ENCODE peak calls at places on chromosomes 5 and 9, in seven cellular contexts. One of them, this sample, is unnamed.

GRCh38 chr5:149338364-149338763 is 6.9 kb upstream of the GRPEL2 start:
- DNase-seq in PC-3: peak; percentile 82
- DNase-seq in endothelial cell of umbilical vein: no peak
- DNase-seq in PC-9: peak; percentile 40
- DNase-seq in HepG2: peak; percentile 26
- DNase-seq in K562: no peak
- DNase-seq in GM23338: no peak
- DNase-seq in this sample: no peak

GRCh38 chr5:6236858-6237481 is 141.4 kb downstream of the MED10 start:
- DNase-seq in PC-3: peak; percentile 50
- DNase-seq in endothelial cell of umbilical vein: no peak
- DNase-seq in PC-9: peak; percentile 51
- DNase-seq in HepG2: no peak
- DNase-seq in K562: no peak
- DNase-seq in GM23338: no peak
- DNase-seq in this sample: no peak

GRCh38 chr5:89012361-89012760 is 129.4 kb upstream of the MEF2C start:
- DNase-seq in PC-3: no peak
- DNase-seq in endothelial cell of umbilical vein: no peak
- DNase-seq in PC-9: no peak
- DNase-seq in HepG2: no peak
- DNase-seq in K562: no peak
- DNase-seq in GM23338: peak; percentile 18
- DNase-seq in this sample: no peak

GRCh38 chr5:76642390-76643040 is 19.3 kb upstream of the F2RL2 start:
- DNase-seq in PC-3: no peak
- DNase-seq in endothelial cell of umbilical vein: peak; percentile 82
- DNase-seq in PC-9: no peak
- DNase-seq in HepG2: no peak
- DNase-seq in K562: no peak
- DNase-seq in GM23338: no peak
- DNase-seq in this sample: no peak

GRCh38 chr5:123089572-123089970 is 530 bp downstream of the PRDM6 start:
- DNase-seq in PC-3: no peak
- DNase-seq in endothelial cell of umbilical vein: peak; percentile 16
- DNase-seq in PC-9: no peak
- DNase-seq in HepG2: peak; percentile 12
- DNase-seq in K562: no peak
- DNase-seq in GM23338: peak; percentile 73
- DNase-seq in this sample: no peak

GRCh38 chr9:136100700-136101614 is 5.9 kb upstream of the NACC2 start:
- DNase-seq in PC-3: peak; percentile 23
- DNase-seq in endothelial cell of umbilical vein: no peak
- DNase-seq in PC-9: no peak
- DNase-seq in HepG2: no peak
- DNase-seq in K562: peak; percentile 70
- DNase-seq in GM23338: peak; percentile 80
- DNase-seq in this sample: no peak

GRCh38 chr9:127567119-127567897 is 44.8 kb upstream of the STXBP1 start:
- DNase-seq in PC-3: peak; percentile 46
- DNase-seq in endothelial cell of umbilical vein: no peak
- DNase-seq in PC-9: peak; percentile 61
- DNase-seq in HepG2: no peak
- DNase-seq in K562: peak; percentile 67
- DNase-seq in GM23338: no peak
- DNase-seq in this sample: no peak

GRCh38 chr9:6440405-6440804 is 27.4 kb downstream of the UHRF2 start:
- DNase-seq in PC-3: no peak
- DNase-seq in endothelial cell of umbilical vein: no peak
- DNase-seq in PC-9: no peak
- DNase-seq in HepG2: no peak
- DNase-seq in K562: no peak
- DNase-seq in GM23338: no peak
- DNase-seq in this sample: no peak

GRCh38 chr5:8386889-8387288 is 517.9 kb downstream of the MTRR start:
- DNase-seq in PC-3: peak; percentile 93
- DNase-seq in endothelial cell of umbilical vein: no peak
- DNase-seq in PC-9: peak; percentile 26
- DNase-seq in HepG2: no peak
- DNase-seq in K562: no peak
- DNase-seq in GM23338: no peak
- DNase-seq in this sample: no peak

GRCh38 chr5:175657593-175658271 is at the start of gene HRH2:
- DNase-seq in PC-3: no peak
- DNase-seq in endothelial cell of umbilical vein: no peak
- DNase-seq in PC-9: no peak
- DNase-seq in HepG2: no peak
- DNase-seq in K562: no peak
- DNase-seq in GM23338: peak; percentile 78
- DNase-seq in this sample: no peak

DNA sequence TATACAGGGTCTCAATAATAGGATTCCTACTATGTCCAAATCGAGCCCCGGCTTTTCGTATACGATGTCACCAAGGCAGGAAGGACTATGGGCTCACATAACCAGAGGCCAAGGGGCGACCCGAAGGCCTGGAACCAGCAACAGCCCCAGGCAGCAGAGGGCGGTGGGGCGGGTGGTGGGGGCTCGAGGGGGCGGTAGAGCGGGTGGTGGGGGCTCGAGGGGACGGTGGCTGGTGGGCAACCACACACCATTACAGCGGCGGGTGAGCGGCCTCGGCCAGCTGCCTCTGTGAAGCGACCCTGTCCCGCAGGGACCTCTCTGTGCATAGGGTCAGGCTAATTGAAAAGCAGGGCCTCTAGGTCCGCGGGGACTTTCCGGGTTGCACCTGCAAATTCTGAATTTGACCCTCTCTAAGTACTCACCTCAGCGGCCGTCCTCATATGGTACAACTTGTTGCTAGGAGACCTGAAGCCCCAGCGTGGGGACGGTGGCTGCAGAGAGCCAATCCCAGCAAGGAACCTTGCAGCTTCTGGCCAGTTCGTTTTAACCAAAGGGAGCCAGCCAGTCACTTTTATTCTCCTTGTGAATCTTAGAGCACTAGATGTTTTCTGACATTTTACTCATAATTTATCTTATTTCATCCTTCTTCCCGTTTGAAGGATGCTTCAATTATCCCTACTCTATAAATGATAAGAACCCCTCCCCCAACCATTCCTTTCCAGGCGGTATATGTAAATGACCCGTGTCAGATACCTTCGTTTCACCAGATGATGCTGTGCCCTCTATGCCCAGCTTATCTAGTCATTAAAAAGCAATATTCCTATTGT is at the start of gene NME5:
- DNase-seq in PC-3: peak; percentile 20
- DNase-seq in endothelial cell of umbilical vein: peak; percentile 64
- DNase-seq in PC-9: no peak
- DNase-seq in HepG2: no peak
- DNase-seq in K562: peak; percentile 16
- DNase-seq in GM23338: peak; percentile 90
- DNase-seq in this sample: peak; percentile 48
- H2AFZ ChIP-seq in PC-3: peak within 1 kb of the TSS; percentile 63
- H2AFZ ChIP-seq in endothelial cell of umbilical vein: peak within 1 kb of the TSS; percentile 61
- H2AFZ ChIP-seq in PC-9: no peak within 1 kb of the TSS
- H2AFZ ChIP-seq in HepG2: no peak within 1 kb of the TSS
- H2AFZ ChIP-seq in K562: no peak within 1 kb of the TSS
- H2AFZ ChIP-seq in GM23338: peak within 1 kb of the TSS; percentile 69
- H2AFZ ChIP-seq in this sample: peak within 1 kb of the TSS; percentile 58

GRCh38 chr9:134571326-134571871 is 70.2 kb upstream of the COL5A1 start:
- DNase-seq in PC-3: no peak
- DNase-seq in endothelial cell of umbilical vein: no peak
- DNase-seq in PC-9: no peak
- DNase-seq in HepG2: no peak
- DNase-seq in K562: no peak
- DNase-seq in GM23338: no peak
- DNase-seq in this sample: no peak
- H2AFZ ChIP-seq in PC-3: no peak overlapping the region
- H2AFZ ChIP-seq in endothelial cell of umbilical vein: no peak overlapping the region
- H2AFZ ChIP-seq in PC-9: no peak overlapping the region
- H2AFZ ChIP-seq in HepG2: no peak overlapping the region
- H2AFZ ChIP-seq in K562: no peak overlapping the region
- H2AFZ ChIP-seq in GM23338: no peak overlapping the region
- H2AFZ ChIP-seq in this sample: no peak overlapping the region

DNA sequence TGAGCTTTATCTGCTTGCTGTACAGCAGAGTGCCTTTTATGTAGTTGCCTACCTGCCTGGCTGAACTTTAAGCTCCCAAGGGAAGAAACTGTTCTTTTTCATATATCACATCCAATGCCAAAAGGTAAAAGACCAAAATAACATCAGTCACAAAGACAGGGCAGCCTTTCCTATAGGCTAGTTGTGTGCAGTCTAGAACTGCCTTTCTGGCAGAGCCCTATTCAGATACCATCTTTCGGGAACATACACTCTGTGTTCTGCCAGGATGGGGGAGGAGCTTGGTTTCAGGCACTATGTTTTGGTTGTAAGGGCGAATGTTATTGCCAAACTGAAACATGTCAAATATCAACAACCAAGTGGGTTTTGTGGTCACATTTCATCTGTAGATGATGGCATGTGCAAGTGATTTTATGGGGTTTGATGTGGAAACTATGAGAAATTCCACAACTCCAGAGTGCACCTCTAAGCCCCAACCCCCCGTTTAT is 314.5 kb downstream of the ADGRV1 start:
- DNase-seq in PC-3: no peak
- DNase-seq in endothelial cell of umbilical vein: no peak
- DNase-seq in PC-9: no peak
- DNase-seq in HepG2: no peak
- DNase-seq in K562: no peak
- DNase-seq in GM23338: no peak
- DNase-seq in this sample: no peak
- H2AFZ ChIP-seq in PC-3: no peak overlapping the region
- H2AFZ ChIP-seq in endothelial cell of umbilical vein: no peak overlapping the region
- H2AFZ ChIP-seq in PC-9: peak overlapping the region; percentile 61
- H2AFZ ChIP-seq in HepG2: peak overlapping the region; percentile 42
- H2AFZ ChIP-seq in K562: no peak overlapping the region
- H2AFZ ChIP-seq in GM23338: no peak overlapping the region
- H2AFZ ChIP-seq in this sample: no peak overlapping the region

GRCh38 chr5:171616002-171616780 is 169.4 kb upstream of the SMIM23 start:
- DNase-seq in PC-3: no peak
- DNase-seq in endothelial cell of umbilical vein: no peak
- DNase-seq in PC-9: no peak
- DNase-seq in HepG2: no peak
- DNase-seq in K562: peak; percentile 19
- DNase-seq in GM23338: peak; percentile 40
- DNase-seq in this sample: no peak
- H2AFZ ChIP-seq in PC-3: no peak overlapping the region
- H2AFZ ChIP-seq in endothelial cell of umbilical vein: no peak overlapping the region
- H2AFZ ChIP-seq in PC-9: no peak overlapping the region
- H2AFZ ChIP-seq in HepG2: no peak overlapping the region
- H2AFZ ChIP-seq in K562: no peak overlapping the region
- H2AFZ ChIP-seq in GM23338: no peak overlapping the region
- H2AFZ ChIP-seq in this sample: no peak overlapping the region

DNA sequence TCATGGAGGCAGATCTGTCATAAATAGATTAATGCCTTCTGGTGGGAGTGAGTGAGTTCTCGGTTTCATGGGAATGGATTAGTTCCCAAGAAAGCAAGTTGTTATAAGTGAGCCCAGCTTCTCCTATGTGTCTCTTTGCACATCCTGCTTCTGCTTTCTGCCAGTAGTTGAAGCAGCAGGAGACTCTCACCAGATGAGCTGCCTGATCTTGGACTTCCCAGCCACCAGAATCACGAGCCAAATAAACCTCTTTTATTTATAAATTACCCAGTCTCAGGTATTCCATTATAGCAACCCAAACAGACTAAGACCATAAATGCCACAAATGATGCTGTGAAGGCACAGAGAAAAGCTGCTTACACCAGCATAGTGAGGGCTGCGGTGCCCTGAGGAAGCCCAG is 28.9 kb downstream of the BHMT start:
- DNase-seq in PC-3: no peak
- DNase-seq in endothelial cell of umbilical vein: no peak
- DNase-seq in PC-9: no peak
- DNase-seq in HepG2: no peak
- DNase-seq in K562: no peak
- DNase-seq in GM23338: no peak
- DNase-seq in this sample: no peak
- H2AFZ ChIP-seq in PC-3: no peak overlapping the region
- H2AFZ ChIP-seq in endothelial cell of umbilical vein: no peak overlapping the region
- H2AFZ ChIP-seq in PC-9: no peak overlapping the region
- H2AFZ ChIP-seq in HepG2: no peak overlapping the region
- H2AFZ ChIP-seq in K562: no peak overlapping the region
- H2AFZ ChIP-seq in GM23338: no peak overlapping the region
- H2AFZ ChIP-seq in this sample: no peak overlapping the region

This sample was measured in HCT116.